ENCODE peak calls at places on chromosomes 13 and 19, in five cellular contexts. One of them, this sample, is unnamed. For H3K9me3 and H3K4me1, the result is how much of the 10 kb centered on the place peaks cover.

GRCh38 chr13:77733674-77734073 is 36.2 kb downstream of the SLAIN1 start:
- DNase-seq in mucosa of descending colon: no peak
- DNase-seq in naive thymus-derived CD4-positive, alpha-beta T cell: no peak
- DNase-seq in osteoblast: no peak
- DNase-seq in aorta: no peak
- DNase-seq in this sample: no peak

GRCh38 chr13:50457430-50458393 is 385.8 kb downstream of the DLEU7 start:
- DNase-seq in mucosa of descending colon: no peak
- DNase-seq in naive thymus-derived CD4-positive, alpha-beta T cell: no peak
- DNase-seq in osteoblast: no peak
- DNase-seq in aorta: no peak
- DNase-seq in this sample: no peak

GRCh38 chr19:41531438-41532311 is 44.3 kb upstream of the CEACAM21 start:
- DNase-seq in mucosa of descending colon: peak
- DNase-seq in naive thymus-derived CD4-positive, alpha-beta T cell: peak
- DNase-seq in osteoblast: peak
- DNase-seq in aorta: peak
- DNase-seq in this sample: peak

GRCh38 chr13:85373322-85373721 is 425.9 kb downstream of the SLITRK6 start:
- DNase-seq in mucosa of descending colon: no peak
- DNase-seq in naive thymus-derived CD4-positive, alpha-beta T cell: no peak
- DNase-seq in osteoblast: no peak
- DNase-seq in aorta: no peak
- DNase-seq in this sample: no peak

GRCh38 chr19:41563847-41564514 is 12.0 kb upstream of the CEACAM21 start:
- DNase-seq in mucosa of descending colon: no peak
- DNase-seq in naive thymus-derived CD4-positive, alpha-beta T cell: peak
- DNase-seq in osteoblast: peak
- DNase-seq in aorta: no peak
- DNase-seq in this sample: no peak

GRCh38 chr19:1270854-1271527 is 1.9 kb downstream of the CIRBP start:
- DNase-seq in mucosa of descending colon: no peak
- DNase-seq in naive thymus-derived CD4-positive, alpha-beta T cell: no peak
- DNase-seq in osteoblast: no peak
- DNase-seq in aorta: no peak
- DNase-seq in this sample: peak

GRCh38 chr19:39253374-39254149 is 4.9 kb upstream of the IFNL4 start:
- DNase-seq in mucosa of descending colon: no peak
- DNase-seq in naive thymus-derived CD4-positive, alpha-beta T cell: no peak
- DNase-seq in osteoblast: peak
- DNase-seq in aorta: no peak
- DNase-seq in this sample: no peak

GRCh38 chr19:18847516-18848463 is 16.0 kb downstream of the UPF1 start:
- DNase-seq in mucosa of descending colon: peak
- DNase-seq in naive thymus-derived CD4-positive, alpha-beta T cell: no peak
- DNase-seq in osteoblast: peak
- DNase-seq in aorta: peak
- DNase-seq in this sample: no peak

GRCh38 chr13:67063036-67063435 is 167.1 kb downstream of the PCDH9 start:
- DNase-seq in mucosa of descending colon: no peak
- DNase-seq in naive thymus-derived CD4-positive, alpha-beta T cell: no peak
- DNase-seq in osteoblast: no peak
- DNase-seq in aorta: no peak
- DNase-seq in this sample: no peak

GRCh38 chr13:112738606-112739005 is 48.8 kb downstream of the ATP11A start:
- DNase-seq in mucosa of descending colon: no peak
- DNase-seq in naive thymus-derived CD4-positive, alpha-beta T cell: no peak
- DNase-seq in osteoblast: peak
- DNase-seq in aorta: no peak
- DNase-seq in this sample: no peak

GRCh38 chr19:8097198-8097597 is 44.6 kb downstream of the CCL25 start:
- DNase-seq in mucosa of descending colon: no peak
- DNase-seq in naive thymus-derived CD4-positive, alpha-beta T cell: no peak
- DNase-seq in osteoblast: no peak
- DNase-seq in aorta: no peak
- DNase-seq in this sample: no peak
- H3K9me3 ChIP-seq in mucosa of descending colon: under half
- H3K9me3 ChIP-seq in naive thymus-derived CD4-positive, alpha-beta T cell: under half
- H3K9me3 ChIP-seq in osteoblast: under half
- H3K9me3 ChIP-seq in aorta: under half
- H3K9me3 ChIP-seq in this sample: under half

GRCh38 chr13:90890435-90890834 is 457.1 kb upstream of the MIR17HG start:
- DNase-seq in mucosa of descending colon: no peak
- DNase-seq in naive thymus-derived CD4-positive, alpha-beta T cell: no peak
- DNase-seq in osteoblast: no peak
- DNase-seq in aorta: no peak
- DNase-seq in this sample: no peak
- H3K4me3 ChIP-seq in mucosa of descending colon: no peak
- H3K4me3 ChIP-seq in naive thymus-derived CD4-positive, alpha-beta T cell: no peak
- H3K4me3 ChIP-seq in osteoblast: no peak
- H3K4me3 ChIP-seq in aorta: no peak
- H3K4me3 ChIP-seq in this sample: no peak

GRCh38 chr19:54029930-54030490 is 33.7 kb downstream of the VSTM1 start:
- DNase-seq in mucosa of descending colon: no peak
- DNase-seq in naive thymus-derived CD4-positive, alpha-beta T cell: peak
- DNase-seq in osteoblast: no peak
- DNase-seq in aorta: no peak
- DNase-seq in this sample: peak

GRCh38 chr19:54040003-54040402 is 23.7 kb downstream of the VSTM1 start:
- DNase-seq in mucosa of descending colon: no peak
- DNase-seq in naive thymus-derived CD4-positive, alpha-beta T cell: no peak
- DNase-seq in osteoblast: no peak
- DNase-seq in aorta: no peak
- DNase-seq in this sample: no peak

GRCh38 chr19:54030895-54031586 is 32.7 kb downstream of the VSTM1 start:
- DNase-seq in mucosa of descending colon: no peak
- DNase-seq in naive thymus-derived CD4-positive, alpha-beta T cell: no peak
- DNase-seq in osteoblast: no peak
- DNase-seq in aorta: no peak
- DNase-seq in this sample: no peak

DNA sequence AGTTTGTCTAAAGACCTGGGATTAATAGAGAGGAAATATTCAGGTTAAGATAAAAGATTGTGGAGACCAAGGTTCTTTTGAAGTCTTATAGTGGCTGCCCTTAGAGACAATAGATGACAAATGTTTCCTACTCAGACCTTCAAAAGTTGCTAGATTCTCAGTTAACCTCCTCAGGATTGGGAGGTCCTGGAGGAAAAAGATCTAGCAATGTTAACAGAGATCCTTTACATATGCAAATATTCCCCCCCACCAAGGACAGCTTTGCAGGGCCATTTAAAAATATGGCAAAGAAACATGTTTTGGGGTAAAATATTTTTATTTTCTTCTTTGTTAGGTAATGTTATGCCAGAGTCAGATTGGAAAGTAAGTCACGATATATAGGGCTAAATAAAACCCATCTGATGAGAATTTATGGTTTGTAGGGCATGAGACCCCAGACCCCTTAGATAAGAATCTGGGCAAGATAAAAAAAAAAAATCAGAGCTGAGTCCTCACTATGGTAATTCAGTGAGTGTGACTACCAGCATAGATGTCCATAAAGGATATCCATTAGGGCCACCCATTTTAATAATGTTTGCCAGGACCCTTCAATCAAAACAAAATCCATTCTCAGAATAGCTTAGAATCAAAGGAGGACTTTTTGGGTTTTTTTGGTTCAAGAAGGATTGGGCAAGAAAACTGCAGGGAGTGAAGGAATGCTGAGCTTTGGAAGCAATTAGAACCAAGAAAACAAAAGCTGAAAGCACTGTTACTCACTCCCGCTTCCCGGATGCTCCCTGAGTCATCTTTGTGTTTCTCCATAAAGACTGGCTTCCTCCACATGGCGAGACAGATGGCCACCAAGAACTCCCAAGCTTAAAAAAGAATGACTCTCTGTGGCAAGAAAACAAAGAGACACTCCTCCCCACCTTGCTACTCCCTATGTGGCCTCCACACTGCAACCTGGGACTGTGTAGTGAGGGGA is 28.2 kb downstream of the VSTM1 start:
- DNase-seq in mucosa of descending colon: no peak
- DNase-seq in naive thymus-derived CD4-positive, alpha-beta T cell: no peak
- DNase-seq in osteoblast: peak
- DNase-seq in aorta: no peak
- DNase-seq in this sample: no peak
- H3K4me1 ChIP-seq in mucosa of descending colon: under half
- H3K4me1 ChIP-seq in naive thymus-derived CD4-positive, alpha-beta T cell: under half
- H3K4me1 ChIP-seq in osteoblast: under half
- H3K4me1 ChIP-seq in aorta: under half
- H3K4me1 ChIP-seq in this sample: under half

DNA sequence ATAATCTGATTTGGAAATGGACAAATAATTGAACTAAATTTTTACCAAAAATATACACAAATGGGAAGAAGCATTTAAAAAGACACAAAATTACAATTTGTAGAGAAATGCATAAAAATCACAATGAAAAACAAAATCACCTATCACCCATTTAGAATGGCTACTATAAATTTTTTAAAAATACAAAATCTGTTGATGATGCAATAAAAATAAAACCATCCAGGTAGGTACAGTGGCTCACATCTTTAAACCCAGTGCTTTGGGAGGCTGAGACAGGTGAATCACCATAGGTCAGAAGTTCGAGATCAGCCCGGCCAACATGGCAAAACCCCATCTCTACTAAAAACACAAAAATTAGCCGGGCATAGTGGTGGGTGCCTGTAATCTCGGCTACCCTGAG is 23.5 kb downstream of the ZNF43 start:
- DNase-seq in mucosa of descending colon: no peak
- DNase-seq in naive thymus-derived CD4-positive, alpha-beta T cell: no peak
- DNase-seq in osteoblast: no peak
- DNase-seq in aorta: no peak
- DNase-seq in this sample: no peak
- H3K9me3 ChIP-seq in mucosa of descending colon: half or more
- H3K9me3 ChIP-seq in naive thymus-derived CD4-positive, alpha-beta T cell: under half
- H3K9me3 ChIP-seq in osteoblast: under half
- H3K9me3 ChIP-seq in aorta: under half
- H3K9me3 ChIP-seq in this sample: under half

GRCh38 chr19:50719566-50719965 is at the start of gene SHANK1:
- DNase-seq in mucosa of descending colon: no peak
- DNase-seq in naive thymus-derived CD4-positive, alpha-beta T cell: no peak
- DNase-seq in osteoblast: peak
- DNase-seq in aorta: no peak
- DNase-seq in this sample: no peak
- H3K4me3 ChIP-seq in mucosa of descending colon: no peak
- H3K4me3 ChIP-seq in naive thymus-derived CD4-positive, alpha-beta T cell: no peak
- H3K4me3 ChIP-seq in osteoblast: peak
- H3K4me3 ChIP-seq in aorta: no peak
- H3K4me3 ChIP-seq in this sample: no peak

DNA sequence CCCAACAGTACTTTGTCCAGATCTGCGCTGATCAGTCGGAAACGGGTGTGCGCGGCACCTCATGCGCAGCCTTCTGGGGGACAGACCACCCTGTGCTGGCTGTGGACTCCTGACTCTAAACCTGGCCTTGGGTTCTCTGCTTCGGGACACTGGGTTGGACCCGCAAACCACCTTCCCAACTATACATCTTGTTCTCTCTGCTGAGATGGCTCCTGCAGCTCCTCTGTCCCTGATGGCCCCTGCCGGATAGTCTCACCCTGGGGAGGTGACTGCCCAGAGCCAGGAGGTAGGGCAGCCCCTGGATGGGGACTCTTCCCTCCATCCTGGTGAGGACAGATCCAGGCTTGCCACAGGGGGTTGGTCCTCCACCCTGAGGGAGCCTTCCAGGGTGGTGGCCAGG is 23.3 kb downstream of the RFX1 start:
- DNase-seq in mucosa of descending colon: no peak
- DNase-seq in naive thymus-derived CD4-positive, alpha-beta T cell: no peak
- DNase-seq in osteoblast: peak
- DNase-seq in aorta: no peak
- DNase-seq in this sample: no peak
- H3K4me1 ChIP-seq in mucosa of descending colon: under half
- H3K4me1 ChIP-seq in naive thymus-derived CD4-positive, alpha-beta T cell: half or more
- H3K4me1 ChIP-seq in osteoblast: under half
- H3K4me1 ChIP-seq in aorta: under half
- H3K4me1 ChIP-seq in this sample: under half

GRCh38 chr19:58007285-58007684 is 4.7 kb upstream of the ZNF606 start:
- DNase-seq in mucosa of descending colon: no peak
- DNase-seq in naive thymus-derived CD4-positive, alpha-beta T cell: no peak
- DNase-seq in osteoblast: no peak
- DNase-seq in aorta: no peak
- DNase-seq in this sample: no peak

GRCh38 chr19:58009666-58010301 is 7.2 kb upstream of the ZNF606 start:
- DNase-seq in mucosa of descending colon: peak
- DNase-seq in naive thymus-derived CD4-positive, alpha-beta T cell: peak
- DNase-seq in osteoblast: peak
- DNase-seq in aorta: peak
- DNase-seq in this sample: peak

GRCh38 chr19:58009301-58009665 is 6.7 kb upstream of the ZNF606 start:
- DNase-seq in mucosa of descending colon: no peak
- DNase-seq in naive thymus-derived CD4-positive, alpha-beta T cell: no peak
- DNase-seq in osteoblast: no peak
- DNase-seq in aorta: no peak
- DNase-seq in this sample: no peak

GRCh38 chr19:58010507-58010906 is 7.9 kb upstream of the ZNF606 start:
- DNase-seq in mucosa of descending colon: no peak
- DNase-seq in naive thymus-derived CD4-positive, alpha-beta T cell: no peak
- DNase-seq in osteoblast: peak
- DNase-seq in aorta: no peak
- DNase-seq in this sample: no peak
- H3K9me3 ChIP-seq in mucosa of descending colon: under half
- H3K9me3 ChIP-seq in naive thymus-derived CD4-positive, alpha-beta T cell: under half
- H3K9me3 ChIP-seq in osteoblast: under half
- H3K9me3 ChIP-seq in aorta: under half
- H3K9me3 ChIP-seq in this sample: half or more

GRCh38 chr13:73365681-73366080 is 306.9 kb downstream of the KLF5 start:
- DNase-seq in mucosa of descending colon: no peak
- DNase-seq in naive thymus-derived CD4-positive, alpha-beta T cell: no peak
- DNase-seq in osteoblast: no peak
- DNase-seq in aorta: no peak
- DNase-seq in this sample: no peak
- H3K4me3 ChIP-seq in mucosa of descending colon: no peak
- H3K4me3 ChIP-seq in naive thymus-derived CD4-positive, alpha-beta T cell: no peak
- H3K4me3 ChIP-seq in osteoblast: no peak
- H3K4me3 ChIP-seq in aorta: no peak
- H3K4me3 ChIP-seq in this sample: no peak

DNA sequence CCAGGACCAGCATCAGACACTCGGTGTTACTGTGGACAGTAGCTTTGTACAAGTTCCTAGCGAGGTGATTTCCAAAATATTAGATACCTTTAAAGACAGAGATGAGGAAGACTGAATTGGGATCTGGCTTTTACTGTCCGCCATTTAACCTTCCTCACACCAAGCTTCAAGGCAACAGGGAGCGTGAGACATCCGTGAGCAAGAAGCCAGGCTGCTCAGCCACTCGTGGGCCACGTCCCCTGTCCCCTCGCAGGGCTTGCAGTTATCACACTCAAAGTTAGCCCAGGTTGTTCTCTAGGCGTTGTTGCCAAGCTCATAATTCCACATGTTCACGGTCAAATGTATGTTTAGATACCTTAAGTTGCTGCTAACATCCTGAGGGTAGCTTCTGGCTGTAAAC is 102.9 kb downstream of the COL4A2 start:
- DNase-seq in mucosa of descending colon: no peak
- DNase-seq in naive thymus-derived CD4-positive, alpha-beta T cell: no peak
- DNase-seq in osteoblast: no peak
- DNase-seq in aorta: peak
- DNase-seq in this sample: no peak
- H3K4me1 ChIP-seq in mucosa of descending colon: under half
- H3K4me1 ChIP-seq in naive thymus-derived CD4-positive, alpha-beta T cell: under half
- H3K4me1 ChIP-seq in osteoblast: under half
- H3K4me1 ChIP-seq in aorta: under half
- H3K4me1 ChIP-seq in this sample: under half

GRCh38 chr19:9672893-9673292 is 2.0 kb downstream of the ZNF562 start:
- DNase-seq in mucosa of descending colon: no peak
- DNase-seq in naive thymus-derived CD4-positive, alpha-beta T cell: no peak
- DNase-seq in osteoblast: no peak
- DNase-seq in aorta: no peak
- DNase-seq in this sample: no peak
- H3K9me3 ChIP-seq in mucosa of descending colon: half or more
- H3K9me3 ChIP-seq in naive thymus-derived CD4-positive, alpha-beta T cell: under half
- H3K9me3 ChIP-seq in osteoblast: under half
- H3K9me3 ChIP-seq in aorta: under half
- H3K9me3 ChIP-seq in this sample: under half

This sample was measured in body of pancreas.